ENCODE peak calls at places on chromosomes 7 and 10, in six cellular contexts. One of them, this sample, is unnamed.

GRCh38 chr10:31644931-31645633 is 283.5 kb downstream of the ARHGAP12 start:
- DNase-seq in DMS79: no peak
- DNase-seq in T-cell: no peak
- DNase-seq in fibroblast of pulmonary artery: no peak
- DNase-seq in stimulated activated naive CD8-positive, alpha-beta T cell treated with anti-CD3 and anti-CD28 coated beads, Interleukin-15, amount 100 ng/mL, for 72 hours: no peak
- DNase-seq in brain pericyte: no peak
- DNase-seq in this sample: peak

GRCh38 chr10:13270877-13271551 is 28.9 kb downstream of the PHYH start:
- DNase-seq in fibroblast of pulmonary artery: peak
- DNase-seq in T-cell: no peak
- DNase-seq in stimulated activated naive CD8-positive, alpha-beta T cell treated with anti-CD3 and anti-CD28 coated beads, Interleukin-15, amount 100 ng/mL, for 72 hours: no peak
- DNase-seq in brain pericyte: no peak
- DNase-seq in DMS79: no peak
- DNase-seq in this sample: peak

GRCh38 chr7:12089951-12090756 is 120.9 kb upstream of the TMEM106B start:
- DNase-seq in DMS79: no peak
- DNase-seq in fibroblast of pulmonary artery: peak
- DNase-seq in T-cell: no peak
- DNase-seq in stimulated activated naive CD8-positive, alpha-beta T cell treated with anti-CD3 and anti-CD28 coated beads, Interleukin-15, amount 100 ng/mL, for 72 hours: no peak
- DNase-seq in brain pericyte: no peak
- DNase-seq in this sample: no peak

GRCh38 chr10:102131286-102132170 is 1.3 kb upstream of the PPRC1 start:
- DNase-seq in T-cell: no peak
- DNase-seq in DMS79: no peak
- DNase-seq in brain pericyte: no peak
- DNase-seq in fibroblast of pulmonary artery: peak
- DNase-seq in stimulated activated naive CD8-positive, alpha-beta T cell treated with anti-CD3 and anti-CD28 coated beads, Interleukin-15, amount 100 ng/mL, for 72 hours: no peak
- DNase-seq in this sample: peak

GRCh38 chr7:36600869-36601530 is 123.3 kb downstream of the AOAH start:
- DNase-seq in stimulated activated naive CD8-positive, alpha-beta T cell treated with anti-CD3 and anti-CD28 coated beads, Interleukin-15, amount 100 ng/mL, for 72 hours: no peak
- DNase-seq in fibroblast of pulmonary artery: peak
- DNase-seq in brain pericyte: peak
- DNase-seq in DMS79: no peak
- DNase-seq in T-cell: no peak
- DNase-seq in this sample: peak

GRCh38 chr10:126839094-126839761 is 66.0 kb upstream of the DOCK1 start:
- DNase-seq in DMS79: peak
- DNase-seq in stimulated activated naive CD8-positive, alpha-beta T cell treated with anti-CD3 and anti-CD28 coated beads, Interleukin-15, amount 100 ng/mL, for 72 hours: no peak
- DNase-seq in T-cell: no peak
- DNase-seq in fibroblast of pulmonary artery: no peak
- DNase-seq in brain pericyte: no peak
- DNase-seq in this sample: no peak

GRCh38 chr7:148914208-148914777 is 30.2 kb upstream of the EZH2 start:
- DNase-seq in fibroblast of pulmonary artery: peak
- DNase-seq in DMS79: no peak
- DNase-seq in brain pericyte: no peak
- DNase-seq in T-cell: no peak
- DNase-seq in stimulated activated naive CD8-positive, alpha-beta T cell treated with anti-CD3 and anti-CD28 coated beads, Interleukin-15, amount 100 ng/mL, for 72 hours: peak
- DNase-seq in this sample: peak

GRCh38 chr7:155869784-155870076 is 57.5 kb upstream of the SHH start:
- DNase-seq in T-cell: no peak
- DNase-seq in fibroblast of pulmonary artery: no peak
- DNase-seq in DMS79: no peak
- DNase-seq in stimulated activated naive CD8-positive, alpha-beta T cell treated with anti-CD3 and anti-CD28 coated beads, Interleukin-15, amount 100 ng/mL, for 72 hours: no peak
- DNase-seq in brain pericyte: no peak
- DNase-seq in this sample: no peak

GRCh38 chr10:3010819-3011422 is 56.4 kb upstream of the PFKP start:
- DNase-seq in DMS79: no peak
- DNase-seq in T-cell: no peak
- DNase-seq in fibroblast of pulmonary artery: peak
- DNase-seq in brain pericyte: no peak
- DNase-seq in stimulated activated naive CD8-positive, alpha-beta T cell treated with anti-CD3 and anti-CD28 coated beads, Interleukin-15, amount 100 ng/mL, for 72 hours: no peak
- DNase-seq in this sample: no peak

GRCh38 chr7:130219871-130220270 is 12.2 kb downstream of the SSMEM1 start:
- DNase-seq in fibroblast of pulmonary artery: no peak
- DNase-seq in T-cell: no peak
- DNase-seq in stimulated activated naive CD8-positive, alpha-beta T cell treated with anti-CD3 and anti-CD28 coated beads, Interleukin-15, amount 100 ng/mL, for 72 hours: no peak
- DNase-seq in DMS79: no peak
- DNase-seq in brain pericyte: no peak
- DNase-seq in this sample: no peak

GRCh38 chr10:3467052-3467906 is 294.7 kb upstream of the PITRM1 start:
- DNase-seq in stimulated activated naive CD8-positive, alpha-beta T cell treated with anti-CD3 and anti-CD28 coated beads, Interleukin-15, amount 100 ng/mL, for 72 hours: no peak
- DNase-seq in T-cell: no peak
- DNase-seq in fibroblast of pulmonary artery: peak
- DNase-seq in brain pericyte: peak
- DNase-seq in DMS79: no peak
- DNase-seq in this sample: peak

GRCh38 chr10:128675405-128675804 is 549.2 kb upstream of the MKI67 start:
- DNase-seq in stimulated activated naive CD8-positive, alpha-beta T cell treated with anti-CD3 and anti-CD28 coated beads, Interleukin-15, amount 100 ng/mL, for 72 hours: no peak
- DNase-seq in brain pericyte: no peak
- DNase-seq in fibroblast of pulmonary artery: no peak
- DNase-seq in T-cell: no peak
- DNase-seq in DMS79: no peak
- DNase-seq in this sample: no peak

GRCh38 chr7:115679976-115680375 is 350.6 kb downstream of the TFEC start:
- DNase-seq in brain pericyte: no peak
- DNase-seq in T-cell: no peak
- DNase-seq in stimulated activated naive CD8-positive, alpha-beta T cell treated with anti-CD3 and anti-CD28 coated beads, Interleukin-15, amount 100 ng/mL, for 72 hours: no peak
- DNase-seq in fibroblast of pulmonary artery: peak
- DNase-seq in DMS79: no peak
- DNase-seq in this sample: peak

GRCh38 chr7:131591674-131592328 is 35.4 kb upstream of the PODXL start:
- DNase-seq in brain pericyte: no peak
- DNase-seq in fibroblast of pulmonary artery: no peak
- DNase-seq in T-cell: no peak
- DNase-seq in stimulated activated naive CD8-positive, alpha-beta T cell treated with anti-CD3 and anti-CD28 coated beads, Interleukin-15, amount 100 ng/mL, for 72 hours: no peak
- DNase-seq in DMS79: no peak
- DNase-seq in this sample: no peak

GRCh38 chr7:80263321-80263720 is 128.7 kb downstream of the GNAI1 start:
- DNase-seq in DMS79: no peak
- DNase-seq in brain pericyte: no peak
- DNase-seq in fibroblast of pulmonary artery: peak
- DNase-seq in stimulated activated naive CD8-positive, alpha-beta T cell treated with anti-CD3 and anti-CD28 coated beads, Interleukin-15, amount 100 ng/mL, for 72 hours: no peak
- DNase-seq in T-cell: no peak
- DNase-seq in this sample: no peak

GRCh38 chr7:80210400-80210799 is 75.8 kb downstream of the GNAI1 start:
- DNase-seq in DMS79: no peak
- DNase-seq in stimulated activated naive CD8-positive, alpha-beta T cell treated with anti-CD3 and anti-CD28 coated beads, Interleukin-15, amount 100 ng/mL, for 72 hours: no peak
- DNase-seq in fibroblast of pulmonary artery: no peak
- DNase-seq in T-cell: no peak
- DNase-seq in brain pericyte: no peak
- DNase-seq in this sample: peak

GRCh38 chr10:97321807-97322195 is 2.7 kb downstream of the FRAT1 start:
- DNase-seq in stimulated activated naive CD8-positive, alpha-beta T cell treated with anti-CD3 and anti-CD28 coated beads, Interleukin-15, amount 100 ng/mL, for 72 hours: no peak
- DNase-seq in brain pericyte: no peak
- DNase-seq in fibroblast of pulmonary artery: no peak
- DNase-seq in T-cell: no peak
- DNase-seq in DMS79: peak
- DNase-seq in this sample: no peak

GRCh38 chr7:79352323-79352722 is 101.1 kb downstream of the MAGI2 start:
- DNase-seq in fibroblast of pulmonary artery: peak
- DNase-seq in brain pericyte: no peak
- DNase-seq in stimulated activated naive CD8-positive, alpha-beta T cell treated with anti-CD3 and anti-CD28 coated beads, Interleukin-15, amount 100 ng/mL, for 72 hours: no peak
- DNase-seq in T-cell: no peak
- DNase-seq in DMS79: no peak
- DNase-seq in this sample: peak

GRCh38 chr10:131201741-131202515 is 109.6 kb downstream of the TCERG1L start:
- DNase-seq in brain pericyte: no peak
- DNase-seq in DMS79: no peak
- DNase-seq in stimulated activated naive CD8-positive, alpha-beta T cell treated with anti-CD3 and anti-CD28 coated beads, Interleukin-15, amount 100 ng/mL, for 72 hours: no peak
- DNase-seq in T-cell: no peak
- DNase-seq in fibroblast of pulmonary artery: no peak
- DNase-seq in this sample: no peak

GRCh38 chr10:122147731-122148130 is 123.4 kb upstream of the BTBD16 start:
- DNase-seq in brain pericyte: no peak
- DNase-seq in DMS79: peak
- DNase-seq in stimulated activated naive CD8-positive, alpha-beta T cell treated with anti-CD3 and anti-CD28 coated beads, Interleukin-15, amount 100 ng/mL, for 72 hours: no peak
- DNase-seq in T-cell: no peak
- DNase-seq in fibroblast of pulmonary artery: peak
- DNase-seq in this sample: no peak

GRCh38 chr7:36970551-36971514 is 246.5 kb upstream of the AOAH start:
- DNase-seq in brain pericyte: no peak
- DNase-seq in fibroblast of pulmonary artery: no peak
- DNase-seq in T-cell: no peak
- DNase-seq in stimulated activated naive CD8-positive, alpha-beta T cell treated with anti-CD3 and anti-CD28 coated beads, Interleukin-15, amount 100 ng/mL, for 72 hours: no peak
- DNase-seq in DMS79: no peak
- DNase-seq in this sample: no peak

GRCh38 chr7:135777626-135778398 is 29.2 kb upstream of the FAM180A start:
- DNase-seq in DMS79: no peak
- DNase-seq in brain pericyte: no peak
- DNase-seq in T-cell: no peak
- DNase-seq in stimulated activated naive CD8-positive, alpha-beta T cell treated with anti-CD3 and anti-CD28 coated beads, Interleukin-15, amount 100 ng/mL, for 72 hours: no peak
- DNase-seq in fibroblast of pulmonary artery: no peak
- DNase-seq in this sample: peak

GRCh38 chr10:125023862-125024495 is 82.1 kb downstream of the ZRANB1 start:
- DNase-seq in fibroblast of pulmonary artery: no peak
- DNase-seq in DMS79: peak
- DNase-seq in brain pericyte: no peak
- DNase-seq in stimulated activated naive CD8-positive, alpha-beta T cell treated with anti-CD3 and anti-CD28 coated beads, Interleukin-15, amount 100 ng/mL, for 72 hours: no peak
- DNase-seq in T-cell: no peak
- DNase-seq in this sample: no peak